ENCODE peak calls at places on chromosomes 4 and X, in four cellular contexts. U is GM23248, H is osteoblast, A is HCT116. G is an unnamed sample.

GRCh38 chr4:17497890-17498523 is 13.9 kb downstream of the QDPR start:
- DNase-seq in U (no peak), H (peak; percentile 14), A (no peak), G (no peak)

GRCh38 chr4:109979932-109980717 is 67.4 kb downstream of the EGF start:
- DNase-seq in U (peak; percentile 85), H (no peak), A (no peak), G (no peak)

GRCh38 chrX:24341795-24342194 is 18.6 kb upstream of the SUPT20HL1 start:
- DNase-seq in U (peak; percentile 85), H (no peak), A (no peak), G (no peak)

GRCh38 chrX:110120025-110120424 is 117.1 kb downstream of the TMEM164 start:
- DNase-seq in U (no peak), H (no peak), A (no peak), G (no peak)

GRCh38 chrX:39149761-39150160 is 348.5 kb downstream of the MID1IP1 start:
- DNase-seq in U (peak; percentile 65), H (no peak), A (no peak), G (peak; percentile 77)

GRCh38 chrX:15114865-15115566 is 154.9 kb downstream of the ASB9 start:
- DNase-seq in U (no peak), H (no peak), A (no peak), G (no peak)

GRCh38 chrX:1685460-1685859 is 70.6 kb downstream of the ASMT start:
- DNase-seq in U (no peak), H (no peak), A (no peak), G (no peak)

GRCh38 chr4:26044524-26044923 is 130.5 kb downstream of the SMIM20 start:
- DNase-seq in U (no peak), H (no peak), A (no peak), G (no peak)

GRCh38 chrX:32998776-32999175 is 212.6 kb downstream of the DMD start:
- DNase-seq in U (no peak), H (no peak), A (no peak), G (no peak)

GRCh38 chr4:99273704-99274103 is 17.1 kb downstream of the ADH1A start:
- DNase-seq in U (no peak), H (no peak), A (no peak), G (no peak)

GRCh38 chrX:29215251-29215650 is 628.0 kb downstream of the IL1RAPL1 start:
- DNase-seq in U (peak; percentile 1), H (no peak), A (no peak), G (no peak)

GRCh38 chr4:41661447-41662076 is 87.0 kb downstream of the PHOX2B start:
- DNase-seq in U (peak; percentile 62), H (no peak), A (peak; percentile 31), G (peak; percentile 75)

GRCh38 chr4:142404191-142404611 is 441.9 kb downstream of the INPP4B start:
- DNase-seq in U (peak; percentile 95), H (peak; percentile 58), A (peak; percentile 82), G (no peak)

GRCh38 chr4:24730256-24731001 is 64.9 kb upstream of the SOD3 start:
- DNase-seq in U (peak; percentile 93), H (peak; percentile 68), A (no peak), G (no peak)

GRCh38 chrX:45755719-45756118 is 555.0 kb upstream of the DIPK2B start:
- DNase-seq in U (no peak), H (no peak), A (no peak), G (no peak)

GRCh38 chr4:181944527-181944926 is 298.7 kb upstream of the TENM3 start:
- DNase-seq in U (no peak), H (no peak), A (no peak), G (no peak)

GRCh38 chr4:19809989-19810388 is 441.7 kb upstream of the SLIT2 start:
- DNase-seq in U (no peak), H (no peak), A (no peak), G (no peak)

GRCh38 chrX:153474718-153475117 is 4.3 kb upstream of the HAUS7 start:
- DNase-seq in U (peak; percentile 83), H (peak; percentile 95), A (no peak), G (no peak)

GRCh38 chrX:40149286-40150175 is 51.8 kb upstream of the BCOR start:
- DNase-seq in U (no peak), H (peak; percentile 87), A (no peak), G (no peak)

GRCh38 chr4:98661356-98662054 is 3.1 kb upstream of the TSPAN5 start:
- DNase-seq in U (no peak), H (no peak), A (peak; percentile 74), G (no peak)

GRCh38 chr4:128527356-128527755 is 239.7 kb upstream of the PGRMC2 start:
- DNase-seq in U (peak; percentile 33), H (no peak), A (no peak), G (no peak)

GRCh38 chr4:94483895-94484294 is 32.2 kb downstream of the PDLIM5 start:
- DNase-seq in U (no peak), H (no peak), A (no peak), G (no peak)

GRCh38 chrX:1894656-1895055 is 279.8 kb downstream of the ASMT start:
- DNase-seq in U (no peak), H (no peak), A (no peak), G (no peak)

GRCh38 chrX:71618303-71618721 is at the start of gene CXCR3:
- DNase-seq in U (no peak), H (peak; percentile 78), A (no peak), G (no peak)

GRCh38 chrX:134679226-134679625 is 21.0 kb upstream of the PLAC1 start:
- DNase-seq in U (peak; percentile 75), H (no peak), A (no peak), G (no peak)
- H3K4me1 ChIP-seq in U (peaks cover 31% of the 10 kb centered on the region), H (peaks cover 13% of the 10 kb centered on the region), A (peaks cover 3% of the 10 kb centered on the region), G (no peaks in the 10 kb centered on the region)

GRCh38 chr4:8316251-8316771 is 46.8 kb downstream of the HTRA3 start:
- DNase-seq in U (no peak), H (peak; percentile 27), A (no peak), G (no peak)
- H2AFZ ChIP-seq in U (no peak overlapping the region), H (peak overlapping the region; percentile 56), A (peak overlapping the region; percentile 93), G (no peak overlapping the region)

DNA sequence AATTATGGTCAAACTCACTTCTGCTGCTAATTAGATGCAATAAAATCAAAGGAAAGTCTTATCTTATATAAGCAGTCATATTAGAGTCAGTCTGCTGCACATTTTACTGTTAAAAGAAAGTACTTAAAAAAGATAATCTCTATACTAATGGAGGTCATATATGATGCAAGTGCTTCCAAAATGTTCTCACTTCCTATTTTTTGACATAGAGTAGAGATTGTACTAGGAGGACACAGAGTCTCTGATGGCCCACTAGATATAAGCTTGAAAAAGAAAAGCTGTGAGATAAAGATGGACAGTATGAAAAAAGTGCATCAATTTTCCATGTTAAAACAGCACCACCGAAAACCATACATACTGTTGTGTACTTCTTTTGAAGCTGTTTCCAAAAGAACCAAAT is 196.9 kb downstream of the KLHL13 start:
- DNase-seq in U (no peak), H (no peak), A (no peak), G (no peak)
- H3K4me1 ChIP-seq in U (no peaks in the 10 kb centered on the region), H (no peaks in the 10 kb centered on the region), A (no peaks in the 10 kb centered on the region), G (no peaks in the 10 kb centered on the region)

DNA sequence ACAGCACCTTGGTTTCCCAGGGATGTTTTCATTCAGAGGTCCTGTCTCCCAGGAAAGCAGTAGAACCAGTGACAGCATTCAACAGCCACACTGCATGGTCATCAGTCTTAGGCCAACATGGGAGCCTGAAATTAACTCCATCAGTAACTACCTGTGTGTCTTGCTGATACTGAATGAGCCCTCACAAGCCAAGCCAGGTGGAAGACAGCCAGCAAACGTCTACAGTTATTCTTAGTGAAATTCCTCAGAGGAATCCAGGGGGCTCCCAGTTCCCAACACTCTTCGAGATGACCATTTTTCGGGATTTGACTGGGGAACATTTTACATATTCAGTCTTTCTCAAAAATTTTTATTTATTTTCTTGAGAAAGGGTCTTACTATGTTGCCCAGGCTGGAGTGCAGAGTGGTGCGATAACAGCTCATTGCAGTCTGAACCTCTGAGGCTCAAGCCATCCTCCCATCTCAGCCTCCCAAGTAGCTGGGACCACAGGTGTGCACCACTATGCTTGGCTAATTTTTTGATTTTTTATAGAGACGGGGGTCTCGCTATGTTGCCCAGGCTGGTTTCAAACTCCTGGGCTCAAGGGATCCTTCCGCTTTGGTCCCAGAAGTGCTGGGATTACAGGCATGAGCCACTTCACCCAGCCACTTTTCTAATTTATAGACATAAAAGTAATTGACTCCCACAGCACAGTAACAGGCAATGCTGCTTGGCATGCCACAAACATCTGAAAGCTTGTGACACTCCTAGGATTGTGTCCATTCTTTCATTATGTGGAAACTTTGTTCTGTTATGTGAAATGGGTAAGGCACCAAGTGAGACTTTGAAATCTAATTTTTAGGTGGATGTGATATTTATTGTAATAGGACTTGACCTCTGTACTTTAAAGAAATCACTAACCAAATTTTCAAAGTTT is 116.9 kb downstream of the SOWAHB start:
- DNase-seq in U (no peak), H (no peak), A (no peak), G (no peak)
- H2AFZ ChIP-seq in U (no peak overlapping the region), H (no peak overlapping the region), A (no peak overlapping the region), G (no peak overlapping the region)

DNA sequence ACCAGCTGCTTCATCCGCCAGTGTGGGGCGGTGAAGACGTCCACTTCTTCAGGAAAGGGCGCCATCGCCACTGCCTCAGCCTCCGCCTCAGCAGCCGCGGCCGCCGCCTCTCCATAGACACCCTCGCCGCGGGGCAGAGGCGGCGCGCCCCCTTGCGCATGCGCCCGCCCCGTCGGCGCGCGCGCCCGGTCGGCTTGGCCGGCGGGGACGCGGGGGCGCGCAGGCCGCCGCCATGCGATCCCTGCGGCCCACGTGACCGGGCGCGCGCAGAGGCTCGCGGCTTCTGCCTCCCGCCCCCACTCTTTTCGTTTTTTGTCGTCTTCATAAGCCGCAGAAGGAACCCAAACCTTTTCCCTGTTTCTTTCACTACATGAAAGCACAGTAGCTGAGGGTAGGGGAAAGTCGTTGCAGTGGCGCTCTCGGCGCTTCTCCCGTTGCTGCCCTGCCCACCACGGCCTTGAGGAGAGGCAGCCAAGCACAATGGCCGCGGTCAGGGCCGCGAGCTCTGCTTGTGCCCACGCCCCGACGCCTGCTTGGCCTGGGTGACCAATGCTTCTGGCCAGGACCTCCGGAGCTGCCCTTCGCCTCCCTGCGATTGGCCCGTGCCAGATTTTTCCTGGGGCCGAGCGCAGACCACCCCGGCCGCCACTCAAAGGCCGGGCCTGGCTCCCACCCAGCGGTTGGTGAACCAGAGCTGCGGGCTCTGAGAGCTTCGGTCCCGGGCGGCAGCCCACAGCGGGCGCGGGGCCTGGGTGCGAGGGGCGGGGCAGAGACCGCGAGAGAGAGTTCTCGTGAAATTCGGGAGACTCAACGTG is at the start of gene FBXL5:
- DNase-seq in U (peak; percentile 95), H (peak; percentile 99), A (no peak), G (peak; percentile 95)
- H3K4me1 ChIP-seq in U (peaks cover 43% of the 10 kb centered on the region), H (peaks cover 46% of the 10 kb centered on the region), A (peaks cover 4% of the 10 kb centered on the region), G (peaks cover 43% of the 10 kb centered on the region)

GRCh38 chrX:3788494-3789233 is 75.2 kb upstream of the PRKX start:
- DNase-seq in U (no peak), H (no peak), A (no peak), G (no peak)
- H2AFZ ChIP-seq in U (no peak overlapping the region), H (no peak overlapping the region), A (no peak overlapping the region), G (no peak overlapping the region)

DNA sequence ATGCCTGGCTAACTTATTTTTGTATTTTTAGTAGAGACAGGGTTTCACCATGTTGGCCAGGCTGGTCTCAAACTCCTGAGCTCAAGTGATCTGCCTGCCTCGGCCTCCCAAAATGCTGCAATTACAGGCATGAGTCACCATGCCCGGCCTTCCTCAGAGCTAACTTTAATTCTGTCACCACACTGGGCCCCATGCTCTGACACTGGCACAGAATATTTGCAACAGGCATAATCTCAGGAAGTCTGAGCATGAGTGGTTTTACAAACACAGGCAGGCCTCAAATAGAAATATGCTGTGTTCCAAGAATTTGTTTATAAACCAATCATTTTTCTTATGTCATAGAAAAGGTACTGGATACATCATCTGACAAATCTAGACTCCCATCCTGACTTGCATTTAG is 32.7 kb upstream of the FAM9C start:
- DNase-seq in U (peak; percentile 63), H (no peak), A (no peak), G (no peak)
- H3K4me1 ChIP-seq in U (peaks cover 20% of the 10 kb centered on the region), H (peaks cover 12% of the 10 kb centered on the region), A (no peaks in the 10 kb centered on the region), G (peaks cover 29% of the 10 kb centered on the region)

GRCh38 chr4:63922146-63922545 is 487.1 kb downstream of the TECRL start:
- DNase-seq in U (no peak), H (no peak), A (no peak), G (no peak)
- H2AFZ ChIP-seq in U (no peak overlapping the region), H (no peak overlapping the region), A (no peak overlapping the region), G (no peak overlapping the region)